ENCODE peak calls at places on chromosomes 1 and 21, in ten cellular contexts. One of them, this sample, is unnamed.

GRCh38 chr1:19439464-19440171 is 45.7 kb downstream of the CAPZB start:
- DNase-seq in right lobe of liver: no peak
- DNase-seq in PC-3: no peak
- DNase-seq in endodermal cell: peak; percentile 79
- DNase-seq in fibroblast of lung: no peak
- DNase-seq in CD8-positive, alpha-beta memory T cell: peak; percentile 37
- DNase-seq in right atrium auricular region: no peak
- DNase-seq in left ventricle myocardium inferior: peak; percentile 68
- DNase-seq in ovary: no peak
- DNase-seq in K562: peak; percentile 65
- DNase-seq in this sample: no peak

GRCh38 chr21:17818158-17819113 is 720 bp downstream of the C21orf91 start:
- DNase-seq in fibroblast of lung: peak; percentile 32
- DNase-seq in endodermal cell: peak; percentile 80
- DNase-seq in right lobe of liver: peak; percentile 59
- DNase-seq in left ventricle myocardium inferior: peak; percentile 20
- DNase-seq in K562: no peak
- DNase-seq in ovary: peak; percentile 27
- DNase-seq in right atrium auricular region: no peak
- DNase-seq in PC-3: peak; percentile 56
- DNase-seq in CD8-positive, alpha-beta memory T cell: peak; percentile 44
- DNase-seq in this sample: no peak

GRCh38 chr1:229410692-229411433 is 23.0 kb downstream of the ACTA1 start:
- DNase-seq in ovary: peak; percentile 49
- DNase-seq in endodermal cell: peak; percentile 82
- DNase-seq in fibroblast of lung: peak; percentile 54
- DNase-seq in CD8-positive, alpha-beta memory T cell: no peak
- DNase-seq in left ventricle myocardium inferior: peak; percentile 70
- DNase-seq in right atrium auricular region: peak; percentile 71
- DNase-seq in K562: peak; percentile 46
- DNase-seq in right lobe of liver: no peak
- DNase-seq in PC-3: peak; percentile 72
- DNase-seq in this sample: no peak

GRCh38 chr1:115051850-115052249 is 22.2 kb downstream of the TSHB start:
- DNase-seq in PC-3: no peak
- DNase-seq in CD8-positive, alpha-beta memory T cell: no peak
- DNase-seq in ovary: no peak
- DNase-seq in fibroblast of lung: no peak
- DNase-seq in left ventricle myocardium inferior: no peak
- DNase-seq in right lobe of liver: no peak
- DNase-seq in right atrium auricular region: no peak
- DNase-seq in endodermal cell: no peak
- DNase-seq in K562: no peak
- DNase-seq in this sample: no peak

GRCh38 chr1:53390261-53390660 is 62.4 kb upstream of the LRP8 start:
- DNase-seq in K562: no peak
- DNase-seq in left ventricle myocardium inferior: peak; percentile 42
- DNase-seq in ovary: no peak
- DNase-seq in CD8-positive, alpha-beta memory T cell: no peak
- DNase-seq in fibroblast of lung: no peak
- DNase-seq in right lobe of liver: no peak
- DNase-seq in PC-3: no peak
- DNase-seq in endodermal cell: no peak
- DNase-seq in right atrium auricular region: no peak
- DNase-seq in this sample: no peak

GRCh38 chr21:41926068-41926806 is 27.6 kb downstream of the C2CD2 start:
- DNase-seq in ovary: no peak
- DNase-seq in K562: no peak
- DNase-seq in endodermal cell: peak; percentile 68
- DNase-seq in left ventricle myocardium inferior: no peak
- DNase-seq in right atrium auricular region: no peak
- DNase-seq in fibroblast of lung: peak; percentile 78
- DNase-seq in PC-3: peak; percentile 39
- DNase-seq in CD8-positive, alpha-beta memory T cell: peak; percentile 48
- DNase-seq in right lobe of liver: no peak
- DNase-seq in this sample: no peak

GRCh38 chr21:34965200-34966174 is 83.6 kb downstream of the RUNX1 start:
- DNase-seq in ovary: no peak
- DNase-seq in endodermal cell: no peak
- DNase-seq in right atrium auricular region: no peak
- DNase-seq in PC-3: peak; percentile 93
- DNase-seq in CD8-positive, alpha-beta memory T cell: no peak
- DNase-seq in right lobe of liver: no peak
- DNase-seq in fibroblast of lung: peak; percentile 66
- DNase-seq in left ventricle myocardium inferior: no peak
- DNase-seq in K562: no peak
- DNase-seq in this sample: no peak

GRCh38 chr1:241442686-241443085 is 76.9 kb downstream of the FH start:
- DNase-seq in left ventricle myocardium inferior: no peak
- DNase-seq in ovary: no peak
- DNase-seq in K562: no peak
- DNase-seq in endodermal cell: no peak
- DNase-seq in right lobe of liver: no peak
- DNase-seq in CD8-positive, alpha-beta memory T cell: no peak
- DNase-seq in right atrium auricular region: no peak
- DNase-seq in PC-3: no peak
- DNase-seq in fibroblast of lung: no peak
- DNase-seq in this sample: no peak

GRCh38 chr1:38046884-38047602 is 450 bp upstream of the POU3F1 start:
- DNase-seq in ovary: peak; percentile 88
- DNase-seq in left ventricle myocardium inferior: peak; percentile 93
- DNase-seq in K562: peak; percentile 99
- DNase-seq in fibroblast of lung: peak; percentile 62
- DNase-seq in right atrium auricular region: peak; percentile 83
- DNase-seq in CD8-positive, alpha-beta memory T cell: peak; percentile 67
- DNase-seq in PC-3: peak; percentile 58
- DNase-seq in right lobe of liver: peak; percentile 87
- DNase-seq in endodermal cell: peak; percentile 95
- DNase-seq in this sample: peak; percentile 13

GRCh38 chr1:205612104-205612503 is 19.7 kb downstream of the ELK4 start:
- DNase-seq in endodermal cell: no peak
- DNase-seq in CD8-positive, alpha-beta memory T cell: no peak
- DNase-seq in fibroblast of lung: no peak
- DNase-seq in ovary: no peak
- DNase-seq in right atrium auricular region: no peak
- DNase-seq in PC-3: no peak
- DNase-seq in left ventricle myocardium inferior: no peak
- DNase-seq in K562: no peak
- DNase-seq in right lobe of liver: no peak
- DNase-seq in this sample: no peak
- H3K36me3 ChIP-seq in endodermal cell: peaks cover 77% of the 10 kb centered on the region
- H3K36me3 ChIP-seq in CD8-positive, alpha-beta memory T cell: peaks cover 20% of the 10 kb centered on the region
- H3K36me3 ChIP-seq in fibroblast of lung: peaks cover 2% of the 10 kb centered on the region
- H3K36me3 ChIP-seq in ovary: no peaks in the 10 kb centered on the region
- H3K36me3 ChIP-seq in right atrium auricular region: peaks cover 18% of the 10 kb centered on the region
- H3K36me3 ChIP-seq in PC-3: peaks cover 41% of the 10 kb centered on the region
- H3K36me3 ChIP-seq in left ventricle myocardium inferior: peaks cover 30% of the 10 kb centered on the region
- H3K36me3 ChIP-seq in K562: peaks cover 81% of the 10 kb centered on the region
- H3K36me3 ChIP-seq in right lobe of liver: peaks cover 13% of the 10 kb centered on the region
- H3K36me3 ChIP-seq in this sample: peaks cover 3% of the 10 kb centered on the region

DNA sequence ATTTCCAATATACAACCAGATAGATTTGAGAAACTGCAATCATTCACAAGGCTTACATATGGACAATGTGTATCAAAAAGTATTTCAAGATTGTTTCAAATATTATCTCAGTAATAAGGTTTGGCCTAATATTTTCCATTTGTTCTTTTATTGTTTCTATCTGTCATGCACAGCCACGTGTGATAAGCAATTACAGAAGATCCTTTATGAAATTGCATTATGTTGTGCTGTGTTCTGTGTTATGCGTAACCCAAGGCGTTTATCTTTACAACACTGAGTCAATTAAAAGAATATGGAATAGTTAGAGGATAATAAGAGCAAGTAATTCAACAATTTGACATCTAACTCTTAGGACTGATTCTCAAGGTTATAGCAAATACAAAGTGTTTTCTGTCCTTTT is 1009.3 kb upstream of the PRMT6 start:
- DNase-seq in left ventricle myocardium inferior: no peak
- DNase-seq in K562: no peak
- DNase-seq in CD8-positive, alpha-beta memory T cell: no peak
- DNase-seq in endodermal cell: no peak
- DNase-seq in right atrium auricular region: no peak
- DNase-seq in right lobe of liver: no peak
- DNase-seq in fibroblast of lung: no peak
- DNase-seq in ovary: no peak
- DNase-seq in PC-3: no peak
- DNase-seq in this sample: no peak
- H3K36me3 ChIP-seq in left ventricle myocardium inferior: no peaks in the 10 kb centered on the region
- H3K36me3 ChIP-seq in K562: no peaks in the 10 kb centered on the region
- H3K36me3 ChIP-seq in CD8-positive, alpha-beta memory T cell: no peaks in the 10 kb centered on the region
- H3K36me3 ChIP-seq in endodermal cell: no peaks in the 10 kb centered on the region
- H3K36me3 ChIP-seq in right atrium auricular region: no peaks in the 10 kb centered on the region
- H3K36me3 ChIP-seq in right lobe of liver: no peaks in the 10 kb centered on the region
- H3K36me3 ChIP-seq in fibroblast of lung: no peaks in the 10 kb centered on the region
- H3K36me3 ChIP-seq in ovary: no peaks in the 10 kb centered on the region
- H3K36me3 ChIP-seq in PC-3: no peaks in the 10 kb centered on the region
- H3K36me3 ChIP-seq in this sample: no peaks in the 10 kb centered on the region

DNA sequence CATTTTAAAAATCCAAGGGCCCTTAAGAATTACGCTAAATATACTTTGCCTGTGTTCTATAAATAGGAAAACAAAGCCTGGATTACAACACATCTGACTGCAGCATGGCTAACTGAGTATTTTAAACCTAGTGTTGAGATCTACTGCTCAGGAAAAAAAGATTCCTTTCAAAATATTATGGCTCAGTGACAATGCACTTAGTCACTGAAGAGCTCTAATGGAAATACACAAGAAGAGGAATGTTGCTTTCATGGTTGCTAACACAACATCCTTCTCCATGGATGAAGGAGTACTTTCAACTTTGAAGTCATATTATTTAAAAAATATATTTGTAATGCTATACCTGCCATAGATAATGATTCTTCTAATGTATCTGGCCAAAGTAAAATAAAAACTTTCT is 248.3 kb upstream of the NEGR1 start:
- DNase-seq in right atrium auricular region: no peak
- DNase-seq in endodermal cell: no peak
- DNase-seq in ovary: no peak
- DNase-seq in right lobe of liver: no peak
- DNase-seq in K562: no peak
- DNase-seq in CD8-positive, alpha-beta memory T cell: no peak
- DNase-seq in PC-3: peak; percentile 39
- DNase-seq in fibroblast of lung: no peak
- DNase-seq in left ventricle myocardium inferior: no peak
- DNase-seq in this sample: no peak
- H3K36me3 ChIP-seq in right atrium auricular region: no peaks in the 10 kb centered on the region
- H3K36me3 ChIP-seq in endodermal cell: no peaks in the 10 kb centered on the region
- H3K36me3 ChIP-seq in ovary: no peaks in the 10 kb centered on the region
- H3K36me3 ChIP-seq in right lobe of liver: no peaks in the 10 kb centered on the region
- H3K36me3 ChIP-seq in K562: no peaks in the 10 kb centered on the region
- H3K36me3 ChIP-seq in CD8-positive, alpha-beta memory T cell: no peaks in the 10 kb centered on the region
- H3K36me3 ChIP-seq in PC-3: no peaks in the 10 kb centered on the region
- H3K36me3 ChIP-seq in fibroblast of lung: no peaks in the 10 kb centered on the region
- H3K36me3 ChIP-seq in left ventricle myocardium inferior: no peaks in the 10 kb centered on the region
- H3K36me3 ChIP-seq in this sample: no peaks in the 10 kb centered on the region

GRCh38 chr1:1874901-1875300 is 16.0 kb downstream of the GNB1 start:
- DNase-seq in endodermal cell: no peak
- DNase-seq in right lobe of liver: no peak
- DNase-seq in left ventricle myocardium inferior: no peak
- DNase-seq in fibroblast of lung: no peak
- DNase-seq in ovary: no peak
- DNase-seq in K562: no peak
- DNase-seq in PC-3: no peak
- DNase-seq in CD8-positive, alpha-beta memory T cell: no peak
- DNase-seq in right atrium auricular region: no peak
- DNase-seq in this sample: no peak

GRCh38 chr1:1875932-1876331 is 15.0 kb downstream of the GNB1 start:
- DNase-seq in endodermal cell: no peak
- DNase-seq in right lobe of liver: no peak
- DNase-seq in right atrium auricular region: no peak
- DNase-seq in ovary: no peak
- DNase-seq in fibroblast of lung: no peak
- DNase-seq in PC-3: no peak
- DNase-seq in CD8-positive, alpha-beta memory T cell: no peak
- DNase-seq in left ventricle myocardium inferior: no peak
- DNase-seq in K562: no peak
- DNase-seq in this sample: no peak

GRCh38 chr1:1869459-1869858 is 21.4 kb downstream of the GNB1 start:
- DNase-seq in CD8-positive, alpha-beta memory T cell: no peak
- DNase-seq in ovary: no peak
- DNase-seq in PC-3: no peak
- DNase-seq in left ventricle myocardium inferior: no peak
- DNase-seq in right lobe of liver: no peak
- DNase-seq in right atrium auricular region: no peak
- DNase-seq in fibroblast of lung: no peak
- DNase-seq in endodermal cell: no peak
- DNase-seq in K562: no peak
- DNase-seq in this sample: no peak

GRCh38 chr1:1873186-1873585 is 17.7 kb downstream of the GNB1 start:
- DNase-seq in endodermal cell: no peak
- DNase-seq in right lobe of liver: no peak
- DNase-seq in PC-3: no peak
- DNase-seq in left ventricle myocardium inferior: peak; percentile 78
- DNase-seq in CD8-positive, alpha-beta memory T cell: no peak
- DNase-seq in fibroblast of lung: no peak
- DNase-seq in ovary: no peak
- DNase-seq in right atrium auricular region: no peak
- DNase-seq in K562: no peak
- DNase-seq in this sample: no peak

GRCh38 chr1:1872329-1872994 is 18.4 kb downstream of the GNB1 start:
- DNase-seq in endodermal cell: no peak
- DNase-seq in right atrium auricular region: no peak
- DNase-seq in left ventricle myocardium inferior: no peak
- DNase-seq in PC-3: no peak
- DNase-seq in right lobe of liver: no peak
- DNase-seq in K562: no peak
- DNase-seq in CD8-positive, alpha-beta memory T cell: no peak
- DNase-seq in fibroblast of lung: no peak
- DNase-seq in ovary: no peak
- DNase-seq in this sample: no peak
- H3K36me3 ChIP-seq in endodermal cell: peaks cover 76% of the 10 kb centered on the region
- H3K36me3 ChIP-seq in right atrium auricular region: no peaks in the 10 kb centered on the region
- H3K36me3 ChIP-seq in left ventricle myocardium inferior: no peaks in the 10 kb centered on the region
- H3K36me3 ChIP-seq in PC-3: peaks cover 51% of the 10 kb centered on the region
- H3K36me3 ChIP-seq in right lobe of liver: no peaks in the 10 kb centered on the region
- H3K36me3 ChIP-seq in K562: peaks cover 42% of the 10 kb centered on the region
- H3K36me3 ChIP-seq in CD8-positive, alpha-beta memory T cell: peaks cover 8% of the 10 kb centered on the region
- H3K36me3 ChIP-seq in fibroblast of lung: peaks cover 10% of the 10 kb centered on the region
- H3K36me3 ChIP-seq in ovary: no peaks in the 10 kb centered on the region
- H3K36me3 ChIP-seq in this sample: peaks cover 8% of the 10 kb centered on the region

GRCh38 chr21:45599146-45599581 is 44.4 kb upstream of the PCBP3 start:
- DNase-seq in PC-3: no peak
- DNase-seq in left ventricle myocardium inferior: no peak
- DNase-seq in CD8-positive, alpha-beta memory T cell: no peak
- DNase-seq in fibroblast of lung: no peak
- DNase-seq in K562: no peak
- DNase-seq in right atrium auricular region: no peak
- DNase-seq in right lobe of liver: no peak
- DNase-seq in endodermal cell: no peak
- DNase-seq in ovary: no peak
- DNase-seq in this sample: no peak
- H3K36me3 ChIP-seq in PC-3: no peaks in the 10 kb centered on the region
- H3K36me3 ChIP-seq in left ventricle myocardium inferior: no peaks in the 10 kb centered on the region
- H3K36me3 ChIP-seq in CD8-positive, alpha-beta memory T cell: no peaks in the 10 kb centered on the region
- H3K36me3 ChIP-seq in fibroblast of lung: no peaks in the 10 kb centered on the region
- H3K36me3 ChIP-seq in K562: peaks cover 55% of the 10 kb centered on the region
- H3K36me3 ChIP-seq in right atrium auricular region: no peaks in the 10 kb centered on the region
- H3K36me3 ChIP-seq in right lobe of liver: no peaks in the 10 kb centered on the region
- H3K36me3 ChIP-seq in endodermal cell: no peaks in the 10 kb centered on the region
- H3K36me3 ChIP-seq in ovary: no peaks in the 10 kb centered on the region
- H3K36me3 ChIP-seq in this sample: no peaks in the 10 kb centered on the region

GRCh38 chr1:93625582-93626327 is 55.9 kb downstream of the BCAR3 start:
- DNase-seq in fibroblast of lung: peak; percentile 89
- DNase-seq in CD8-positive, alpha-beta memory T cell: no peak
- DNase-seq in left ventricle myocardium inferior: no peak
- DNase-seq in right atrium auricular region: no peak
- DNase-seq in K562: no peak
- DNase-seq in right lobe of liver: no peak
- DNase-seq in PC-3: peak; percentile 60
- DNase-seq in ovary: no peak
- DNase-seq in endodermal cell: no peak
- DNase-seq in this sample: peak; percentile 84
- H3K36me3 ChIP-seq in fibroblast of lung: no peaks in the 10 kb centered on the region
- H3K36me3 ChIP-seq in CD8-positive, alpha-beta memory T cell: no peaks in the 10 kb centered on the region
- H3K36me3 ChIP-seq in left ventricle myocardium inferior: no peaks in the 10 kb centered on the region
- H3K36me3 ChIP-seq in right atrium auricular region: no peaks in the 10 kb centered on the region
- H3K36me3 ChIP-seq in K562: no peaks in the 10 kb centered on the region
- H3K36me3 ChIP-seq in right lobe of liver: no peaks in the 10 kb centered on the region
- H3K36me3 ChIP-seq in PC-3: peaks cover 63% of the 10 kb centered on the region
- H3K36me3 ChIP-seq in ovary: no peaks in the 10 kb centered on the region
- H3K36me3 ChIP-seq in endodermal cell: peaks cover 42% of the 10 kb centered on the region
- H3K36me3 ChIP-seq in this sample: no peaks in the 10 kb centered on the region